ENCODE peak calls at places on chromosomes 6 and 20, in nine cellular contexts. I, V, N, E, M, Q, R, P and G are unnamed samples.

GRCh38 chr6:142833054-142833453 is 111.9 kb downstream of the HIVEP2 start:
- DNase-seq in I (no peak), V (no peak), N (no peak), E (no peak), M (peak), Q (peak), R (no peak), P (peak), G (peak)

GRCh38 chr6:149852180-149852579 is 12.0 kb downstream of the LRP11 start:
- DNase-seq in I (no peak), V (no peak), N (no peak), E (no peak), M (no peak), Q (no peak), R (peak), P (peak), G (peak)

GRCh38 chr6:41596807-41597206 is 41.5 kb upstream of the MDFI start:
- DNase-seq in I (no peak), V (no peak), N (no peak), E (no peak), M (no peak), Q (no peak), R (no peak), P (no peak), G (no peak)

GRCh38 chr6:68054776-68055175 is 580.3 kb upstream of the ADGRB3 start:
- DNase-seq in I (no peak), V (no peak), N (no peak), E (no peak), M (peak), Q (no peak), R (no peak), P (no peak), G (peak)

GRCh38 chr20:5402903-5403531 is 86.3 kb upstream of the PROKR2 start:
- DNase-seq in I (peak), V (peak), N (no peak), E (no peak), M (no peak), Q (no peak), R (no peak), P (peak), G (peak)

GRCh38 chr6:7468382-7469081 is 72.9 kb upstream of the DSP start:
- DNase-seq in I (no peak), V (peak), N (no peak), E (peak), M (peak), Q (peak), R (no peak), P (peak), G (peak)

GRCh38 chr6:164039954-164040375 is 625.4 kb downstream of the QKI start:
- DNase-seq in I (no peak), V (no peak), N (no peak), E (no peak), M (no peak), Q (peak), R (no peak), P (no peak), G (peak)

GRCh38 chr6:132354517-132355167 is 46.6 kb downstream of the MOXD1 start:
- DNase-seq in I (no peak), V (no peak), N (no peak), E (peak), M (no peak), Q (peak), R (no peak), P (peak), G (no peak)

GRCh38 chr20:11958852-11959251 is 41.2 kb downstream of the BTBD3 start:
- DNase-seq in I (no peak), V (no peak), N (no peak), E (no peak), M (no peak), Q (no peak), R (no peak), P (peak), G (peak)

GRCh38 chr6:30935018-30935417 is 3.0 kb upstream of the SFTA2 start:
- DNase-seq in I (no peak), V (no peak), N (no peak), E (no peak), M (no peak), Q (no peak), R (peak), P (no peak), G (no peak)

GRCh38 chr6:21587925-21588811 is 5.4 kb upstream of the SOX4 start:
- DNase-seq in I (peak), V (peak), N (no peak), E (peak), M (no peak), Q (peak), R (peak), P (peak), G (peak)

GRCh38 chr6:1840491-1841121 is 230.9 kb downstream of the FOXC1 start:
- DNase-seq in I (no peak), V (no peak), N (no peak), E (no peak), M (no peak), Q (no peak), R (no peak), P (no peak), G (no peak)